ENCODE peak calls at places on chromosomes 1 and 21, in seven cellular contexts. M is stimulated activated CD8-positive, alpha-beta memory T cell treated with anti-CD3 and anti-CD28 coated beads, Interleukin-7, amount 100 ng/mL, for 1 hour; Q is NCI-H2081; I is fibroblast of pulmonary artery; J is CD4-positive, alpha-beta T cell; A is AG08396; F is GM23338. O is an unnamed sample.

GRCh38 chr1:97082160-97082848 is 360.7 kb downstream of the PTBP2 start:
- DNase-seq in M (no peak), Q (peak), I (no peak), J (no peak), A (no peak), F (no peak), O (no peak)

GRCh38 chr1:64826991-64827390 is 82.1 kb downstream of the RAVER2 start:
- DNase-seq in M (no peak), Q (no peak), I (no peak), J (no peak), A (no peak), F (no peak), O (no peak)

GRCh38 chr1:20974951-20975350 is 187.8 kb upstream of the HP1BP3 start:
- DNase-seq in M (no peak), Q (no peak), I (no peak), J (no peak), A (no peak), F (no peak), O (no peak)

GRCh38 chr1:51518730-51519047 is 377 bp downstream of the EPS15 start:
- DNase-seq in M (no peak), Q (peak), I (no peak), J (peak), A (peak), F (no peak), O (no peak)

GRCh38 chr1:234431255-234431654 is 47.7 kb downstream of the TARBP1 start:
- DNase-seq in M (no peak), Q (no peak), I (no peak), J (no peak), A (no peak), F (no peak), O (no peak)

GRCh38 chr1:116574581-116575291 is 3.9 kb upstream of the CD58 start:
- DNase-seq in M (peak), Q (peak), I (peak), J (peak), A (peak), F (peak), O (peak)

GRCh38 chr21:44043613-44044012 is 31.5 kb downstream of the TRAPPC10 start:
- DNase-seq in M (no peak), Q (no peak), I (no peak), J (no peak), A (no peak), F (no peak), O (no peak)

GRCh38 chr1:73811798-73812197 is 386.2 kb downstream of the LRRIQ3 start:
- DNase-seq in M (no peak), Q (no peak), I (no peak), J (no peak), A (no peak), F (no peak), O (no peak)

GRCh38 chr1:155026588-155026987 is 7.0 kb downstream of the DCST2 start:
- DNase-seq in M (no peak), Q (no peak), I (no peak), J (no peak), A (no peak), F (no peak), O (no peak)

GRCh38 chr1:41980872-41981653 is 62.3 kb upstream of the HIVEP3 start:
- DNase-seq in M (no peak), Q (no peak), I (no peak), J (no peak), A (no peak), F (peak), O (no peak)

GRCh38 chr21:33063365-33063883 is 6.5 kb upstream of the OLIG1 start:
- DNase-seq in M (no peak), Q (no peak), I (no peak), J (no peak), A (no peak), F (no peak), O (no peak)

GRCh38 chr1:246012271-246012854 is 494.7 kb downstream of the SMYD3 start:
- DNase-seq in M (no peak), Q (peak), I (peak), J (no peak), A (peak), F (peak), O (peak)

GRCh38 chr1:12188657-12189327 is 22.0 kb downstream of the TNFRSF1B start:
- DNase-seq in M (no peak), Q (no peak), I (no peak), J (no peak), A (no peak), F (no peak), O (no peak)

GRCh38 chr1:9294910-9295636 is 2.4 kb downstream of the SPSB1 start:
- DNase-seq in M (no peak), Q (no peak), I (peak), J (no peak), A (no peak), F (no peak), O (peak)

GRCh38 chr1:171841931-171842723 is 829 bp downstream of the DNM3 start:
- DNase-seq in M (no peak), Q (peak), I (no peak), J (peak), A (peak), F (peak), O (peak)

GRCh38 chr1:229582011-229582694 is 23.6 kb upstream of the ABCB10 start:
- DNase-seq in M (no peak), Q (no peak), I (peak), J (no peak), A (peak), F (no peak), O (peak)

GRCh38 chr21:26840912-26841311 is 4.3 kb downstream of the ADAMTS1 start:
- DNase-seq in M (no peak), Q (peak), I (peak), J (no peak), A (peak), F (no peak), O (no peak)

GRCh38 chr1:17885663-17886062 is 130.5 kb downstream of the ACTL8 start:
- DNase-seq in M (no peak), Q (no peak), I (no peak), J (no peak), A (no peak), F (no peak), O (no peak)

GRCh38 chr1:87155180-87155579 is 173.5 kb upstream of the LMO4 start:
- DNase-seq in M (no peak), Q (peak), I (no peak), J (no peak), A (no peak), F (no peak), O (peak)

GRCh38 chr21:42644223-42645208 is 8.9 kb upstream of the PDE9A start:
- DNase-seq in M (no peak), Q (no peak), I (no peak), J (no peak), A (peak), F (no peak), O (no peak)

GRCh38 chr1:221200464-221200863 is 321.2 kb downstream of the HLX start:
- DNase-seq in M (no peak), Q (no peak), I (no peak), J (no peak), A (no peak), F (no peak), O (no peak)

GRCh38 chr1:220810179-220810653 is 23.5 kb downstream of the MTARC1 start:
- DNase-seq in M (peak), Q (peak), I (peak), J (peak), A (peak), F (peak), O (peak)

GRCh38 chr1:55428236-55428635 is 213.1 kb upstream of the USP24 start:
- DNase-seq in M (no peak), Q (no peak), I (no peak), J (no peak), A (no peak), F (no peak), O (no peak)

GRCh38 chr1:173868266-173869107 is at the start of gene ZBTB37:
- DNase-seq in M (peak), Q (peak), I (peak), J (peak), A (peak), F (peak), O (peak)

GRCh38 chr21:45264919-45265515 is 22.7 kb downstream of the POFUT2 start:
- DNase-seq in M (no peak), Q (no peak), I (no peak), J (no peak), A (no peak), F (no peak), O (no peak)

GRCh38 chr1:60589916-60590315 is 492.4 kb upstream of the NFIA start:
- DNase-seq in M (no peak), Q (no peak), I (peak), J (no peak), A (no peak), F (no peak), O (no peak)

GRCh38 chr1:223771814-223772770 is 59.8 kb downstream of the CAPN2 start:
- DNase-seq in M (no peak), Q (no peak), I (peak), J (no peak), A (peak), F (peak), O (peak)

GRCh38 chr1:16618719-16619118 is 5.4 kb upstream of the NBPF1 start:
- DNase-seq in M (no peak), Q (no peak), I (no peak), J (no peak), A (no peak), F (peak), O (peak)

GRCh38 chr1:240413732-240414131 is 198.2 kb downstream of the GREM2 start:
- DNase-seq in M (no peak), Q (no peak), I (peak), J (no peak), A (peak), F (no peak), O (no peak)

GRCh38 chr1:7582439-7582972 is 188.6 kb upstream of the VAMP3 start:
- DNase-seq in M (no peak), Q (no peak), I (no peak), J (no peak), A (no peak), F (no peak), O (no peak)

GRCh38 chr21:45078877-45079281 is 4.5 kb downstream of the ADARB1 start:
- DNase-seq in M (peak), Q (no peak), I (peak), J (peak), A (no peak), F (no peak), O (no peak)

GRCh38 chr1:18178125-18178524 is 70.5 kb downstream of the IGSF21 start:
- DNase-seq in M (no peak), Q (no peak), I (no peak), J (no peak), A (no peak), F (no peak), O (no peak)

GRCh38 chr1:86650065-86650464 is 54.3 kb upstream of the SH3GLB1 start:
- DNase-seq in M (no peak), Q (no peak), I (no peak), J (no peak), A (no peak), F (peak), O (no peak)